ENCODE peak calls at places on chromosome 19, in four cellular contexts. One of them, this sample, is unnamed.

GRCh38 chr19:55147408-55148251 is 1.4 kb downstream of the TNNT1 start:
- DNase-seq in K562: peak; percentile 37
- DNase-seq in IMR-90: no peak
- DNase-seq in GM12878: no peak
- DNase-seq in this sample: peak; percentile 53

GRCh38 chr19:18437481-18438330 is at the start of gene ISYNA1:
- DNase-seq in K562: peak; percentile 84
- DNase-seq in IMR-90: peak; percentile 20
- DNase-seq in GM12878: no peak
- DNase-seq in this sample: no peak

GRCh38 chr19:13914777-13915176 is 8.8 kb downstream of the CC2D1A start:
- DNase-seq in K562: no peak
- DNase-seq in IMR-90: no peak
- DNase-seq in GM12878: no peak
- DNase-seq in this sample: no peak

GRCh38 chr19:39112338-39112890 is 13.2 kb upstream of the PAK4 start:
- DNase-seq in K562: no peak
- DNase-seq in IMR-90: no peak
- DNase-seq in GM12878: no peak
- DNase-seq in this sample: peak; percentile 99

GRCh38 chr19:10852098-10852800 is 4.0 kb downstream of the C19orf38 start:
- DNase-seq in K562: no peak
- DNase-seq in IMR-90: peak; percentile 75
- DNase-seq in GM12878: no peak
- DNase-seq in this sample: peak; percentile 79

GRCh38 chr19:48954595-48955307 is at the start of gene BAX:
- DNase-seq in K562: peak; percentile 95
- DNase-seq in IMR-90: peak; percentile 93
- DNase-seq in GM12878: peak; percentile 92
- DNase-seq in this sample: peak; percentile 100

GRCh38 chr19:11288349-11288748 is 7.6 kb upstream of the TSPAN16 start:
- DNase-seq in K562: no peak
- DNase-seq in IMR-90: peak; percentile 41
- DNase-seq in GM12878: no peak
- DNase-seq in this sample: peak; percentile 32

GRCh38 chr19:40394816-40395210 is 4.8 kb upstream of the HIPK4 start:
- DNase-seq in K562: no peak
- DNase-seq in IMR-90: no peak
- DNase-seq in GM12878: no peak
- DNase-seq in this sample: no peak

GRCh38 chr19:19033426-19034203 is at the start of the genes ARMC6 and SUGP2:
- DNase-seq in K562: peak; percentile 97
- DNase-seq in IMR-90: peak; percentile 84
- DNase-seq in GM12878: peak; percentile 76
- DNase-seq in this sample: peak; percentile 88

GRCh38 chr19:17121736-17122293 is 46.2 kb downstream of the MYO9B start:
- DNase-seq in K562: no peak
- DNase-seq in IMR-90: peak; percentile 53
- DNase-seq in GM12878: no peak
- DNase-seq in this sample: no peak

GRCh38 chr19:40726279-40726678 is 9.4 kb downstream of the ITPKC start:
- DNase-seq in K562: no peak
- DNase-seq in IMR-90: no peak
- DNase-seq in GM12878: no peak
- DNase-seq in this sample: no peak

GRCh38 chr19:31140717-31141116 is 208.5 kb downstream of the TSHZ3 start:
- DNase-seq in K562: no peak
- DNase-seq in IMR-90: peak; percentile 55
- DNase-seq in GM12878: no peak
- DNase-seq in this sample: peak; percentile 17

GRCh38 chr19:40228371-40228770 is 1.9 kb upstream of the CCNP start:
- DNase-seq in K562: no peak
- DNase-seq in IMR-90: no peak
- DNase-seq in GM12878: no peak
- DNase-seq in this sample: no peak

GRCh38 chr19:13850910-13851753 is 25.8 kb upstream of the NANOS3 start:
- DNase-seq in K562: peak; percentile 79
- DNase-seq in IMR-90: peak; percentile 94
- DNase-seq in GM12878: no peak
- DNase-seq in this sample: no peak

GRCh38 chr19:38964738-38965137 is 10.8 kb downstream of the FBXO17 start:
- DNase-seq in K562: no peak
- DNase-seq in IMR-90: no peak
- DNase-seq in GM12878: no peak
- DNase-seq in this sample: no peak

GRCh38 chr19:46015080-46015960 is 7.5 kb downstream of the PGLYRP1 start:
- DNase-seq in K562: peak; percentile 73
- DNase-seq in IMR-90: no peak
- DNase-seq in GM12878: no peak
- DNase-seq in this sample: peak; percentile 82

GRCh38 chr19:46015961-46016425 is 6.9 kb downstream of the PGLYRP1 start:
- DNase-seq in K562: no peak
- DNase-seq in IMR-90: no peak
- DNase-seq in GM12878: no peak
- DNase-seq in this sample: no peak

GRCh38 chr19:46017874-46018675 is 4.8 kb downstream of the PGLYRP1 start:
- DNase-seq in K562: no peak
- DNase-seq in IMR-90: no peak
- DNase-seq in GM12878: no peak
- DNase-seq in this sample: no peak

GRCh38 chr19:46017095-46017429 is 5.8 kb downstream of the PGLYRP1 start:
- DNase-seq in K562: no peak
- DNase-seq in IMR-90: no peak
- DNase-seq in GM12878: no peak
- DNase-seq in this sample: no peak

DNA sequence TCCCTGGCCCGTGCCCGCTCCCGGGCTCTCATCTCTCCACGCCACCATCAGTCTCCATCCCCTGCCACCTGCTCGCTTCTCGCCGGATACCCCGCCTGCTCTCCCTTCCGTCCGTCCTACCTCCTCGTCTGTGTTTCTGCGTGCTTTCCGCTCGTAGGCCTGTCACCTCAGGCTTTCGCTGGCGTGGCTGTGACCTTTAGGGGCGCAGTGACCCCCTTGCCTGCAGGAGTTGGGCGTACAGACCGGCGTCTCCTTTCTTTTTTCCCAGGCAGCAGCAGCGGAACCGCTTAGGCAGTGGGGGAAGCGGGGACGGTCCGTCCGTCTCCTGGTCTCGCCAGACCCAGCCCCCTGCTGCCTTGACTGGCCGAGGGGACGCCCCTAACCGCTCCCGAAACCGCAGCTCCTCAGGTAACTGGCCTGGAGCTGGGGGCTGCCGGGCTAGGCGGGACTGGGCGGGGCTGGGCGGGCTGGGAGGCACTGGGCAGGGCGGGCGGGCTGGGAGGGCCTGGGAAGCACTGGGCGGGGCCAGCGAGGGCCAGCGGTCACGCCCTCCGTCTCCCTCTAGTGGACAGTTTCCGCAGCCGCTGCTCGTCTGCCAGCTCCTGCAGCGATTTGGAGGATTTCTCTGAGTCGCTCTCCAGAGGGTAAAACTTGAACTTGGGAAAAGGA is 6.3 kb downstream of the PGLYRP1 start:
- DNase-seq in K562: peak; percentile 97
- DNase-seq in IMR-90: peak; percentile 68
- DNase-seq in GM12878: peak; percentile 11
- DNase-seq in this sample: peak; percentile 84
- TF ChIP-seq ELK1 in K562: no peak
- TF ChIP-seq ELK1 in IMR-90: no peak
- TF ChIP-seq ELK1 in GM12878: no peak
- TF ChIP-seq ELK1 in this sample: no peak

DNA sequence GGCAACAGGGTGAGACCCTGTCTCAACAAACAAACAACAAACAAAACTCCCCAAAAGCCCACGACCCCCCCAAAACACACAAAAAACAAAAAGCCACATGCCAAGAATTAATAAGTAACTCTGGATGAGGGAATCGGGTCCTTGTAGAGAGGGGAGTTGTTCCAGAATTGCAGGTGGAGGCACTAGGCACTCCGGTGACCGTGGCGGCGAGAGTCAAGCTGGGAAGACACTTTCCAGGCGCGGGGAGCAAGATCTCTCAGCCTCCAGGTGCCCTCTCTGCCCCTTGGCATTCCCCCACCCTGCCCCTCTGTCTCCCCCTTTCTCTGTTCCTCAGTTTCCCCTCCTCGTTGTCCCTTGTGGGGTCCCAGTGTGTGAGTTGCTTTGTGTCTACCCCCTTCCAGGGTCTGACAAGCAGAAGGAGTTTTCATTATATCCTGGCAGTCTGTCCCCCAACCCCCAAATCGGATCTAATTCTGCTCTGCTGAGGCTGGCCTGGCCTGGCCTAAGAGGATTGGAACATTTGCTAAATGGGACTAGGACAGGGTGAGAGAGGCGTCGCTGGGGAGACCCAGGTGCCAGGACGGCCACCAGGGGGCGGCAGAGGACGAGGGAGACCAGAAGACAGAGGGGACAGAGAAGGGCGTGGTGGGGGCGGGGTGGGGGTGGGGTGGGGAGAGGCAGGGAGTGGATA is 8.3 kb upstream of the CRX start:
- DNase-seq in K562: peak; percentile 93
- DNase-seq in IMR-90: peak; percentile 18
- DNase-seq in GM12878: no peak
- DNase-seq in this sample: peak; percentile 70
- TF ChIP-seq ELK1 in K562: no peak
- TF ChIP-seq ELK1 in IMR-90: no peak
- TF ChIP-seq ELK1 in GM12878: no peak
- TF ChIP-seq ELK1 in this sample: no peak

GRCh38 chr19:36255316-36255715 is 40.4 kb downstream of the ZNF146 start:
- DNase-seq in K562: no peak
- DNase-seq in IMR-90: no peak
- DNase-seq in GM12878: no peak
- DNase-seq in this sample: no peak
- TF ChIP-seq ELK1 in K562: no peak
- TF ChIP-seq ELK1 in IMR-90: no peak
- TF ChIP-seq ELK1 in GM12878: no peak
- TF ChIP-seq ELK1 in this sample: no peak

GRCh38 chr19:45202637-45203036 is 24.1 kb downstream of the BLOC1S3 start:
- DNase-seq in K562: no peak
- DNase-seq in IMR-90: no peak
- DNase-seq in GM12878: no peak
- DNase-seq in this sample: no peak
- TF ChIP-seq ELK1 in K562: no peak
- TF ChIP-seq ELK1 in IMR-90: no peak
- TF ChIP-seq ELK1 in GM12878: no peak
- TF ChIP-seq ELK1 in this sample: no peak

GRCh38 chr19:53511933-53512374 is 26.0 kb upstream of the ZNF331 start:
- DNase-seq in K562: peak; percentile 63
- DNase-seq in IMR-90: peak; percentile 65
- DNase-seq in GM12878: no peak
- DNase-seq in this sample: no peak

GRCh38 chr19:53507523-53508442 is 30.2 kb upstream of the ZNF331 start:
- DNase-seq in K562: no peak
- DNase-seq in IMR-90: peak; percentile 41
- DNase-seq in GM12878: no peak
- DNase-seq in this sample: no peak

GRCh38 chr19:53509443-53509842 is 28.5 kb upstream of the ZNF331 start:
- DNase-seq in K562: no peak
- DNase-seq in IMR-90: no peak
- DNase-seq in GM12878: no peak
- DNase-seq in this sample: no peak

GRCh38 chr19:53509845-53510244 is 28.1 kb upstream of the ZNF331 start:
- DNase-seq in K562: no peak
- DNase-seq in IMR-90: no peak
- DNase-seq in GM12878: no peak
- DNase-seq in this sample: no peak

DNA sequence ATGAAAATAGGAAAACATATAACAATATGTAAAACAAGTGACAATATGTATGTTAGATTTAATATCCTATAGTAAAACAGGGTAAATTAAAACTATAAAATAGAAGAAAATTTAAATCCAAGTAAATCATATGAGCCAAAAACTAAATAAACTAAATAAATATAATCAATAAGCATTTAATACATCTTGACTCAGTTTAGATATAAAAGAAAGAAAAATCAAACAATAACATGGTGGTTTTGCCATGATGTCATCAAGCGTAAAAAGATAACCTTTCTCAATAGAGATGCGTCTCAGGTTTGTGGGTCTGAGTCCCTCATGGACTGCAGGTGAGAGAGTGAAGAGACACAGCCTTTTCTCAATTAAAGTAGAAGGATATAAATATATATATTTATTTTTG is 26.6 kb upstream of the ZNF331 start:
- DNase-seq in K562: no peak
- DNase-seq in IMR-90: no peak
- DNase-seq in GM12878: no peak
- DNase-seq in this sample: no peak
- TF ChIP-seq ELK1 in K562: no peak
- TF ChIP-seq ELK1 in IMR-90: no peak
- TF ChIP-seq ELK1 in GM12878: no peak
- TF ChIP-seq ELK1 in this sample: no peak

DNA sequence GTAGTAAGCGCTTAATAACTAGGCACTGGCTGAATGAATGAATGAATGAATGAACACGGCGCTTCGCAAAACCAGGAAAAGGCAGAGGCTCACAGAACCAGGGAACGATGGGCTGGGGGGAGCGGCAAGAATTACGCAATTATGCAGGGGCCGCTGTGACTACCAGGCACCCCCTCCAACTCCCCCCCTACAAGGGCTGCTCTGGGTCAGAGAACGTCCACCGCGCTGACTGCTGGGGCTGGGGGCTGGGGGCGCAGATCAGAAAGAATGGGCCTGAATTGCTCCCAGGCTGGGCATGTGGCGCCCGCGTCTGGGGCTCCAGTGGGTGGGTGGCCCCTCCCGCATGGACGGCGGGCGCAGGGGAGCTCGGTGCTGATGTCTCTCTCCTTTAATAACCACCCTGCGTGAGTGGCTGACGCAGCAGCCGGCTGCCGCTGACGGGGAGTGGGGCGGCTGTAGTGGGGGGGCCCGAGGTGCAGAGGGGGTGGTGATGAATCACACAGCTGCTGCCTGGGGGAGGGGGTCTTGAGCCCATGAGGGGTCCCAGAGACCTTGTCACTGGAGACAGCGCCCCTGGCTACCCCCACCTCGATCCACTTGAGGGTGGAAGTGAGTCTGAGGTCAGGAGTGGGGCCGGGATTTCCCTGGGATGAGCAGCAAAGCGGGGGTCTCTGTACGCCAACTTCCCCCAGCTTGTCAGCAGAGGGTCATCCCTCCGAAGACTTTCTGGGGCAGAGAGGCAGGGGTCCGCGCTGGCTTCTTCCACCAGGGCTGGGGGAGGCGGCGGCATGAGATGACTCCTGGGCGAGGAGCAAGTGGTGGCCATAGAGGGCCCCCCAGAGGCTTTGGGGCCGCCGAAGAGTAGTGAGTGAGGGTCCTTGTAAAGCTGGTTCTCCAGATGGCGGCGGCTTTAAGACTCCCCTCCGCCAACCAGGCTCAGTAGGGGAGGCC is 1.4 kb upstream of the CIRBP start:
- DNase-seq in K562: no peak
- DNase-seq in IMR-90: peak; percentile 60
- DNase-seq in GM12878: no peak
- DNase-seq in this sample: no peak
- TF ChIP-seq ELK1 in K562: no peak
- TF ChIP-seq ELK1 in IMR-90: no peak
- TF ChIP-seq ELK1 in GM12878: no peak
- TF ChIP-seq ELK1 in this sample: no peak

This sample was measured in A549.